ENCODE peak calls at places on chromosome 21, in four cellular contexts. R is ovary, G is OCI-LY7, O is psoas muscle. M is an unnamed sample.

GRCh38 chr21:32597205-32597604 is 11.9 kb upstream of the TCP10L start:
- DNase-seq in O (no peak), G (no peak), R (no peak), M (no peak)

GRCh38 chr21:26385721-26386120 is 187.4 kb downstream of the CYYR1 start:
- DNase-seq in G (no peak), R (no peak), O (no peak), M (no peak)

GRCh38 chr21:26115346-26115745 is 55.2 kb downstream of the APP start:
- DNase-seq in O (no peak), R (no peak), G (no peak), M (no peak)

GRCh38 chr21:17552410-17552809 is 39.6 kb downstream of the CXADR start:
- DNase-seq in O (no peak), G (no peak), R (no peak), M (no peak)

GRCh38 chr21:32425628-32426027 is 13.1 kb downstream of the EVA1C start:
- DNase-seq in G (no peak), R (no peak), O (no peak), M (no peak)

GRCh38 chr21:8994640-8995511 is 1526.5 kb upstream of the TPTE start:
- DNase-seq in O (no peak), G (no peak), R (no peak), M (no peak)

GRCh38 chr21:28485301-28486022 is 507.2 kb downstream of the LTN1 start:
- DNase-seq in R (no peak), G (no peak), O (no peak), M (no peak)

GRCh38 chr21:29181799-29182470 is 51.5 kb downstream of the MAP3K7CL start:
- DNase-seq in G (no peak), R (peak; percentile 26), O (no peak), M (peak; percentile 33)

DNA sequence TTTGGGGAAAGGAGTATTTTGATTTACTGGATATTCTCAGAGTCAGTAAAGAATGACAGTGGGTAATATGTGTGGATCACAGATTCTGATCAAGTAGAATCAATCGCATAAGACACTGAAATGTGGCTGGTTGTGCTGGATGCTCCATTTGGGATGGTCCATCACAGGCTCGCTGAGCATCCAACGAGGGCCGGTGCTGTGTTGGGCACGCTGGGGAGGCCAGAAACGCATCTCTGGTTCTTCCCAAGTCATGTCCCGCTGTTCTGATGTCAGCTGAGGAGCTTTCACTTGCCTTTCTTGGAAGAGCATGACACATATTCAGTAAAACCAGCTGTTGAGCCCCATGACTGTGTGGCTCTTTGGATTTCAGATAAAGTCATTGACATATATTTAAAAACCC is 72.0 kb downstream of the UMODL1 start:
- DNase-seq in O (no peak), G (no peak), R (no peak), M (peak; percentile 7)
- H3K4me1 ChIP-seq in O (no peaks in the 10 kb centered on the region), G (peaks cover 27% of the 10 kb centered on the region), R (no peaks in the 10 kb centered on the region), M (no peaks in the 10 kb centered on the region)

GRCh38 chr21:36693144-36694040 is 5.5 kb upstream of the SIM2 start:
- DNase-seq in G (no peak), R (no peak), O (no peak), M (no peak)
- TF ChIP-seq CTCF in G (no peak), R (no peak), O (no peak), M (no peak)

DNA sequence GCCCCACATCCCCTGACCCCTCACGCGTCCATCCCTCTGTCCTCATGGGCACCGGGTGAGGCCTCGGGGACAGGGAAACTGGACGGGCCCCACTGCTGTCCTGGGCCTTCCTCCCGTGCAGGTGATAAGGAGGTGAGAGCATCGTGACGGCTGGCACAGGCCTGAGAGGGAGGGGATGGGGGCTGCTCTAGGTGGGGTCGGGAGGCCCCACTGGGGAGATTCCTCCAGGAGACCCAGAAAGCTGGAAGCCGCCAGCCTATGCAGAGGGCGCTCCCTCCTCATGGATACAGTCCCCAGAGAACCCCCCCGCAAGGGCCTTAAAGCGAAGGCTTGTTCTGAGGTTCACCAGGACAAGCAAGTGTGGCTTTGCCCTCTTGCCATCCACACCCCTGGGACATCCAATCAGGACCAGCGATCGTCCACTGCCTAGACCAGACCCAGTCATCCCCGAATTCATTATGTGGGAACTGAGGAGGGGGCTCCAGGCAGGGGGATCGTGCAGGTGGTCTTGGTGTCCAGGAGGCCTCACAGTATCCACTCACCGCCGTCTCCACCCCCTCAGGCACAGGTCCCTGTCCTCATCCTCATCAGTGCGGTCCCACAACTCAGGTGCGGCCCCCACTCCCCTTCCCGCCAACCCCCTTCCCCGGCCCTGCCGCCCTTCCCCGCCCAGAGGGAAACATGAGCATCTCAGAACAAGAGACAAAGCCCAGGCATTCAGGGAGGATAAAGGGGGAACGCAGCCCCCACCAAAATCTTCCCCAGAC is 45.3 kb upstream of the COL18A1 start:
- DNase-seq in G (no peak), R (no peak), O (peak; percentile 39), M (no peak)
- H3K27ac ChIP-seq in G (no peak overlapping the region), R (no peak overlapping the region), O (no peak overlapping the region), M (no peak overlapping the region)

GRCh38 chr21:43733060-43733459 is 14.1 kb downstream of the PDXK start:
- DNase-seq in G (no peak), O (no peak), R (no peak), M (no peak)
- H3K4me1 ChIP-seq in G (peaks cover 12% of the 10 kb centered on the region), O (peaks cover 27% of the 10 kb centered on the region), R (peaks cover 5% of the 10 kb centered on the region), M (peaks cover 2% of the 10 kb centered on the region)

DNA sequence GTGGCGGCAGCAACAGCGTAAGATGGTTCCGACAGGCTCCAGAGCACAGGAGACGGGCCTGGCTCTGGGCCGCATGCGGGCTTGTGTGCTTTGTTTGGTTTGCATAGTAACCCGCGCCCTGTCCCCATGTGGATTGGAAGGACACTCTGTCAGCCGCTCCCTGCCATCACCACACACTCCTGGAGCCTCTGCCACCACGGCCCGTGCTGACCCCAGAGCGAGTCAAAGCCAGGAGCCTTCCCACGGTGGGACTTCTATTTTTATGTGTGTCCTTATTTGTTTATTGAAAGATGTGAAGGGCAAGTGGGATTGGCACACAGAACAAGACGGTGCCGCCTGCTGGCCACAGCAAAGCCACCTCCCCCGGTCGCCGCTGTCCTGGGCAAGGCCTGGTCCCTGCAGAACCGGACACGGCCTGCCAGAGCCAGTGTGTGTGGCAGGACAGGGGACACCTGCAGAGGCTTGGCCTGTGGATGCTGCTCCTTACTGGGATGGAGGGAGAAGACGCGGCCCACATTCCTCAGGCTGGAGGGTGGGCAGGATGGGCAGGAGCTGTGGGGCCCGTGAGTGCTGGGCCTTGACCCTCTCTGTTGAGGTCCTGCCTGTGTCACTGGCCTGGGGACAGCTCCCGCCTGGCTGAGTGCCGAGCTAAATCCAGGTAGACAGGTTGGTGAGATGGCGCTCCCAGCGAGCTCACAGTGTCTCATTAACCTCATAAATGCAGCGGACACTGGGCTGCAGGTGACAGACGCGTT is 64.4 kb downstream of the AGPAT3 start:
- DNase-seq in R (no peak), G (no peak), O (peak; percentile 93), M (peak; percentile 82)
- TF ChIP-seq CTCF in R (no peak), G (no peak), O (peak; percentile 39), M (peak; percentile 44)

GRCh38 chr21:15839601-15840000 is 109.8 kb downstream of the USP25 start:
- DNase-seq in O (no peak), G (no peak), R (no peak), M (no peak)

GRCh38 chr21:15840406-15840805 is 110.6 kb downstream of the USP25 start:
- DNase-seq in G (no peak), R (no peak), O (no peak), M (no peak)

GRCh38 chr21:15841856-15842564 is 112.2 kb downstream of the USP25 start:
- DNase-seq in O (no peak), G (no peak), R (no peak), M (no peak)

GRCh38 chr21:15843766-15844165 is 114.0 kb downstream of the USP25 start:
- DNase-seq in O (no peak), G (no peak), R (no peak), M (no peak)

GRCh38 chr21:15842565-15842880 is 112.7 kb downstream of the USP25 start:
- DNase-seq in G (no peak), R (no peak), O (no peak), M (no peak)
- H3K27ac ChIP-seq in G (no peak overlapping the region), R (no peak overlapping the region), O (no peak overlapping the region), M (no peak overlapping the region)

DNA sequence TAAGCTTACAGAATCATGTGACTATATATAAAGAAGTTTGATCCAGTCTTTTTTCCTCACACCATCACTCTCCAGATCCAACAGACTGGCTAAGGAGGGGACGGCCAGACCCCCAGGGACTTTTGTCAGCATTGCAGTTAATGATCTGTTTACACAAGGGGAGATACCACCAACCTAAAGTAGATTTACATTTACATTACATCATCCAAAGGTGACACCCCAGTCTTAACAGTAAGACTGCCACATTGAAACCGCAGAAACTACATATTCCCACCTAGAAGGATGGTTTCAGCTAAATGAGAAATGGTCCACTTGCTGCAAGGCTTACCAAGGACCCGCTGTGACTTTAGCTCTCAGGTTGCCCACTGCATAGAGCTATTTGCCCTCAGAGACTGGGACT is 3.4 kb downstream of the RCAN1 start:
- DNase-seq in R (no peak), G (no peak), O (no peak), M (no peak)
- H3K4me1 ChIP-seq in R (peaks cover 2% of the 10 kb centered on the region), G (peaks cover 23% of the 10 kb centered on the region), O (peaks cover 9% of the 10 kb centered on the region), M (peaks cover 12% of the 10 kb centered on the region)

GRCh38 chr21:42093991-42094417 is 22.9 kb downstream of the UMODL1 start:
- DNase-seq in G (no peak), R (no peak), O (no peak), M (no peak)

GRCh38 chr21:42096593-42096992 is 25.5 kb downstream of the UMODL1 start:
- DNase-seq in O (no peak), G (no peak), R (no peak), M (no peak)

GRCh38 chr21:42095581-42095980 is 24.5 kb downstream of the UMODL1 start:
- DNase-seq in G (no peak), R (no peak), O (no peak), M (no peak)

GRCh38 chr21:42092805-42093590 is 21.9 kb downstream of the UMODL1 start:
- DNase-seq in G (no peak), O (no peak), R (no peak), M (no peak)

GRCh38 chr21:42094811-42095210 is 23.7 kb downstream of the UMODL1 start:
- DNase-seq in G (no peak), R (no peak), O (no peak), M (no peak)
- TF ChIP-seq CTCF in G (no peak), R (no peak), O (no peak), M (no peak)